ENCODE peak calls at places on chromosome 14, in nine cellular contexts. I is fibroblast of lung, B is gastrocnemius medialis, G is HCT116, T is Peyer's patch, S is pancreas, R is heart right ventricle, Q is esophagus squamous epithelium, U is psoas muscle. Y is an unnamed sample.

GRCh38 chr14:50688875-50689274 is 20.8 kb upstream of the SAV1 start:
- DNase-seq in I (no peak), B (no peak), G (no peak), T (no peak), S (no peak), R (no peak), Q (no peak), U (no peak), Y (no peak)

GRCh38 chr14:53619625-53620324 is 336.9 kb downstream of the BMP4 start:
- DNase-seq in I (peak; percentile 56), B (no peak), G (no peak), T (no peak), S (no peak), R (no peak), Q (no peak), U (no peak), Y (no peak)

GRCh38 chr14:96166475-96167223 is 38.0 kb upstream of the BDKRB2 start:
- DNase-seq in I (no peak), B (no peak), G (no peak), T (no peak), S (peak; percentile 6), R (no peak), Q (no peak), U (no peak), Y (no peak)

GRCh38 chr14:87522575-87522974 is 470.4 kb downstream of the GALC start:
- DNase-seq in I (no peak), B (no peak), G (no peak), T (no peak), S (peak; percentile 14), R (no peak), Q (no peak), U (no peak), Y (no peak)

GRCh38 chr14:59123526-59123925 is 64.9 kb upstream of the DAAM1 start:
- DNase-seq in I (peak; percentile 54), B (no peak), G (no peak), T (no peak), S (no peak), R (no peak), Q (no peak), U (no peak), Y (no peak)

GRCh38 chr14:21039059-21039422 is 3.1 kb upstream of the RNASE7 start:
- DNase-seq in I (peak; percentile 70), B (peak; percentile 98), G (no peak), T (peak; percentile 34), S (peak; percentile 89), R (peak; percentile 84), Q (no peak), U (peak; percentile 90), Y (no peak)

GRCh38 chr14:104817930-104818713 is 17.2 kb downstream of the ZBTB42 start:
- DNase-seq in I (no peak), B (no peak), G (no peak), T (no peak), S (peak; percentile 4), R (no peak), Q (no peak), U (no peak), Y (no peak)

GRCh38 chr14:69260979-69261605 is 1.1 kb downstream of the GALNT16 start:
- DNase-seq in I (no peak), B (no peak), G (no peak), T (no peak), S (peak; percentile 39), R (peak; percentile 67), Q (no peak), U (peak; percentile 50), Y (no peak)

GRCh38 chr14:84403585-84403984 is 1126.4 kb upstream of the FLRT2 start:
- DNase-seq in I (no peak), B (no peak), G (no peak), T (no peak), S (no peak), R (no peak), Q (no peak), U (no peak), Y (no peak)

DNA sequence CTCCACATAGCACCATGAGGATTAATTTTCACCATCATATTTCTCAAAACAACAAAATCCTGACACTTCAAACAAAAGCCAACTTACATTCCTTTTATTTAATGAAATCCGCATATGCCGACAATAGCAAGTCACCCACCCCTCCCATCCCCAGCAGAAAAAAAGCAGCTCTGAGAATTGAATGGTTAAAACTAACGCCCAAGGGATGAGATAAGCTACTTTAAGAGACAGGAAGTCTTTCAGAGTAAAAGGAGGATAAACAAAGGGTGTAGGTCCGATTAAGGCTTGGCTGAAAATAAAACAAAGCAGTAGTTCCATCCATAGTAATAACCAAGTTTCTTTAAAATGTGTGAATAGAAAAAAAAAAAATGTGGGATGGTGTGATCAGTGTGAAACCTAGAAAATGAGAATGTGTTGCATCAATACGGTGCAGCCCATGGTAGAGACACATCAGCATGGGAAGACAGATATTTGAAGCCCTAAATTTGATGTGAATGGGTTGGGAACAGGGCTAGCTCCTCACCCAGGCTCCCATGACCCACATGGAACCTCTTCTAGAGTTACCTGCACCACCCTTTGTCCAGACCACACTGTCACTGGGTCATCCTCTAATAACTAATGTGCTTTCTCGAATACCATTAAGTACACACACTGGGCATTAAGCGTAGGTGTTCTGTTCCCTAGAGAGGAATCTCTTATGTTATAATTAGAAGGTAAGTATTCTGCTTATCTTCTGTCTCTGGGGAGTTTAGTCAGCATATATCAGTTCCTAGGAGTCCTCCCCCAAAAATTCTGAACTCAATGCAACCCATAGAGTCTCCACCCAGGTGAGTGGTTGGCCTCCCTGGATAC is 31.7 kb downstream of the RTRAF start:
- DNase-seq in I (no peak), B (no peak), G (no peak), T (no peak), S (no peak), R (no peak), Q (no peak), U (no peak), Y (no peak)
- H3K27ac ChIP-seq in I (no peak overlapping the region), B (no peak overlapping the region), G (no peak overlapping the region), T (no peak overlapping the region), S (no peak overlapping the region), R (peak overlapping the region; percentile 75), Q (no peak overlapping the region), U (peak overlapping the region; percentile 23), Y (no peak overlapping the region)

GRCh38 chr14:74501135-74501614 is 7.6 kb downstream of the ISCA2 start:
- DNase-seq in I (peak; percentile 82), B (peak; percentile 48), G (no peak), T (no peak), S (peak; percentile 69), R (peak; percentile 58), Q (no peak), U (peak; percentile 76), Y (no peak)

GRCh38 chr14:74503256-74503972 is 9.8 kb downstream of the ISCA2 start:
- DNase-seq in I (no peak), B (no peak), G (no peak), T (no peak), S (no peak), R (no peak), Q (no peak), U (no peak), Y (no peak)

GRCh38 chr14:74502236-74503019 is 8.9 kb downstream of the ISCA2 start:
- DNase-seq in I (peak; percentile 53), B (no peak), G (no peak), T (no peak), S (no peak), R (no peak), Q (no peak), U (no peak), Y (no peak)

GRCh38 chr14:74500417-74501134 is 7.0 kb downstream of the ISCA2 start:
- DNase-seq in I (no peak), B (no peak), G (no peak), T (no peak), S (no peak), R (no peak), Q (no peak), U (no peak), Y (no peak)

GRCh38 chr14:74501691-74502090 is 8.1 kb downstream of the ISCA2 start:
- DNase-seq in I (no peak), B (no peak), G (no peak), T (no peak), S (no peak), R (no peak), Q (no peak), U (no peak), Y (no peak)
- TF ChIP-seq CTCF in I (no peak), B (no peak), G (no peak), T (no peak), S (no peak), R (no peak), Q (no peak), U (no peak), Y (no peak)

DNA sequence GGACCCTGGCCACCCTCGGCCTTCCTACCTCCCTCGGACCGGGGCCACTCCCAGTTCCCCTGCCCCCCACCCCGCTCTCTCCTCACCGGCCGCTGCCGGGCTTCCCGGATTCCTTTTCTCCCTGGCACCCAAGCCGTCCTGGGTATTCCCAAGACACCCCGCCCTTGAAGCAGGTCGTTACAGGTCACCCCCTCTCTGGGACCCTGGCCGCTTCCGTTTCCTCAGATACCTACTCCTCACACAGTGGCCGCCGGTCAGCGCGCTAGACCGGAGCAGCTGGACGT is 469 bp downstream of the NUMB start:
- DNase-seq in I (no peak), B (peak; percentile 31), G (no peak), T (no peak), S (no peak), R (peak; percentile 49), Q (no peak), U (no peak), Y (peak; percentile 6)
- H3K4me1 ChIP-seq in I (peaks cover 30% of the 10 kb centered on the region), B (peaks cover 66% of the 10 kb centered on the region), G (peaks cover 6% of the 10 kb centered on the region), T (peaks cover 60% of the 10 kb centered on the region), S (peaks cover 53% of the 10 kb centered on the region), R (peaks cover 81% of the 10 kb centered on the region), Q (peaks cover 81% of the 10 kb centered on the region), U (peaks cover 44% of the 10 kb centered on the region), Y (peaks cover 27% of the 10 kb centered on the region)

GRCh38 chr14:75279739-75280447 is 1.3 kb downstream of the FOS start:
- DNase-seq in I (peak; percentile 25), B (no peak), G (no peak), T (no peak), S (peak; percentile 64), R (no peak), Q (no peak), U (peak; percentile 36), Y (no peak)

GRCh38 chr14:75281691-75282000 is 3.0 kb downstream of the FOS start:
- DNase-seq in I (no peak), B (no peak), G (no peak), T (no peak), S (no peak), R (no peak), Q (no peak), U (no peak), Y (no peak)

GRCh38 chr14:75280831-75281690 is 2.4 kb downstream of the FOS start:
- DNase-seq in I (peak; percentile 41), B (no peak), G (no peak), T (no peak), S (peak; percentile 51), R (no peak), Q (no peak), U (no peak), Y (no peak)

GRCh38 chr14:75279153-75279738 is 618 bp downstream of the FOS start:
- DNase-seq in I (peak; percentile 90), B (peak; percentile 63), G (no peak), T (peak; percentile 72), S (peak; percentile 64), R (peak; percentile 78), Q (no peak), U (peak; percentile 64), Y (peak; percentile 59)

DNA sequence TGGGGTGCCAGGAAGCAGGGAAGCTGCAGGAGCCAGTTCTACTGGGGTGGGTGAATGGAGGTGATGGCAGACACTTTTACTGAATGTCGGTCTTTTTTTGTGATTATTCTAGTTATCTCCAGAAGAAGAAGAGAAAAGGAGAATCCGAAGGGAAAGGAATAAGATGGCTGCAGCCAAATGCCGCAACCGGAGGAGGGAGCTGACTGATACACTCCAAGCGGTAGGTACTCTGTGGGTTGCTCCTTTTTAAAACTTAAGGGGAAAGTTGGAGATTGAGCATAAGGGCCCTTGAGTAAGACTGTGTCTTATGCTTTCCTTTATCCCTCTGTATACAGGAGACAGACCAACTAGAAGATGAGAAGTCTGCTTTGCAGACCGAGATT is 1.8 kb downstream of the FOS start:
- DNase-seq in I (peak; percentile 34), B (no peak), G (no peak), T (no peak), S (no peak), R (no peak), Q (no peak), U (no peak), Y (no peak)
- H3K27ac ChIP-seq in I (peak overlapping the region; percentile 98), B (peak overlapping the region; percentile 98), G (no peak overlapping the region), T (peak overlapping the region; percentile 4), S (no peak overlapping the region), R (no peak overlapping the region), Q (peak overlapping the region; percentile 98), U (peak overlapping the region; percentile 98), Y (no peak overlapping the region)

Y was measured in CD8-positive, alpha-beta T cell.